ENCODE peak calls at places on chromosomes 7 and 10, in eight cellular contexts. M is NCI-H1105; J is astrocyte of the cerebellum; X is stimulated activated effector memory CD8-positive, alpha-beta T cell treated with anti-CD3 and anti-CD28 coated beads, Interleukin-12 subunit alpha, Interleukin-12 subunit beta, amount 100 ng/mL, for 72 hours; B is Right ventricle myocardium inferior; A is naive thymus-derived CD8-positive, alpha-beta T cell; R is Karpas-422; U is fibroblast of gingiva. L is an unnamed sample.

GRCh38 chr10:9331583-9332008 is 1277.1 kb downstream of the GATA3 start:
- DNase-seq in M (no peak), J (peak; percentile 53), A (no peak), U (peak; percentile 53), R (peak; percentile 86), B (no peak), X (no peak), L (peak; percentile 9)

GRCh38 chr7:5382281-5383041 is 41.2 kb downstream of the TNRC18 start:
- DNase-seq in R (no peak), B (no peak), A (no peak), X (no peak), M (no peak), U (no peak), J (no peak), L (no peak)

GRCh38 chr7:113086431-113086888 is at the start of gene GPR85:
- DNase-seq in U (peak; percentile 77), M (peak; percentile 63), B (peak; percentile 74), A (peak; percentile 3), R (no peak), X (no peak), J (peak; percentile 32), L (peak; percentile 57)

GRCh38 chr10:124911124-124912051 is 30.5 kb upstream of the ZRANB1 start:
- DNase-seq in A (no peak), J (peak; percentile 58), B (no peak), M (no peak), R (no peak), U (peak; percentile 74), X (no peak), L (no peak)

GRCh38 chr7:121341933-121342332 is 13.1 kb downstream of the WNT16 start:
- DNase-seq in B (no peak), M (no peak), U (no peak), J (no peak), X (no peak), A (no peak), R (no peak), L (no peak)

GRCh38 chr10:44982114-44982460 is 3.5 kb upstream of the DEPP1 start:
- DNase-seq in J (no peak), U (no peak), R (no peak), M (no peak), A (no peak), X (no peak), B (no peak), L (no peak)

GRCh38 chr7:101126651-101127459 is at the start of gene SERPINE1:
- DNase-seq in J (peak; percentile 96), R (peak; percentile 47), B (peak; percentile 89), A (peak; percentile 11), U (peak; percentile 100), X (peak; percentile 18), M (peak; percentile 64), L (no peak)

GRCh38 chr7:141071855-141072547 is 1.9 kb upstream of the TMEM178B start:
- DNase-seq in J (no peak), X (no peak), R (no peak), M (peak; percentile 24), B (no peak), A (no peak), U (no peak), L (peak; percentile 82)

GRCh38 chr7:84674236-84674913 is 479.8 kb upstream of the SEMA3A start:
- DNase-seq in X (no peak), R (no peak), J (no peak), B (no peak), M (no peak), A (no peak), U (peak; percentile 10), L (no peak)

GRCh38 chr10:126042354-126042753 is 146.0 kb downstream of the FANK1 start:
- DNase-seq in U (no peak), R (no peak), B (no peak), M (no peak), X (no peak), J (no peak), A (no peak), L (no peak)

GRCh38 chr10:110618206-110618605 is 25.9 kb upstream of the RBM20 start:
- DNase-seq in J (no peak), R (no peak), X (no peak), A (no peak), B (no peak), U (no peak), M (no peak), L (no peak)

GRCh38 chr10:103542764-103543616 is 49.5 kb downstream of the NEURL1 start:
- DNase-seq in B (no peak), U (peak; percentile 14), J (no peak), A (no peak), R (peak; percentile 78), X (no peak), M (peak; percentile 48), L (peak; percentile 82)

GRCh38 chr7:24975647-24976260 is 4.2 kb downstream of the OSBPL3 start:
- DNase-seq in A (no peak), B (no peak), R (no peak), J (no peak), U (no peak), X (no peak), M (no peak), L (no peak)

L was measured in NCI-H526 treated with DMSO at 0.1 percent for 48 hours.